ENCODE peak calls at places on chromosomes 3 and 15, in seven cellular contexts. P is esophagus squamous epithelium, H is GM12865, I is RWPE1, X is psoas muscle, Y is glutamatergic neuron, J is H9. C is an unnamed sample.

GRCh38 chr15:80584561-80584964 is 110.5 kb upstream of the ABHD17C start:
- DNase-seq in X (no peak), P (no peak), I (no peak), H (no peak), J (peak), Y (no peak), C (no peak)

GRCh38 chr15:68384451-68385239 is 47.3 kb downstream of the ITGA11 start:
- DNase-seq in J (peak), I (peak), P (no peak), H (no peak), X (peak), Y (no peak), C (no peak)

GRCh38 chr15:101024111-101024695 is 105.0 kb downstream of the LRRK1 start:
- DNase-seq in H (no peak), J (peak), I (no peak), P (no peak), Y (no peak), X (no peak), C (no peak)

GRCh38 chr3:168081171-168081771 is 14.5 kb downstream of the GOLIM4 start:
- DNase-seq in P (no peak), I (no peak), Y (no peak), H (no peak), J (no peak), X (no peak), C (no peak)

GRCh38 chr15:95277266-95277665 is 1045.9 kb downstream of the MCTP2 start:
- DNase-seq in J (no peak), I (no peak), H (no peak), Y (no peak), X (no peak), P (no peak), C (no peak)

GRCh38 chr15:69957175-69957574 is 140.5 kb downstream of the TLE3 start:
- DNase-seq in J (no peak), P (no peak), X (no peak), H (peak), I (no peak), Y (no peak), C (no peak)

GRCh38 chr3:58899159-58899952 is 150.5 kb downstream of the CFAP20DC start:
- DNase-seq in H (peak), J (peak), P (no peak), Y (no peak), X (peak), I (peak), C (peak)

GRCh38 chr15:43483306-43484128 is 9.4 kb downstream of the TP53BP1 start:
- DNase-seq in X (no peak), Y (no peak), P (no peak), I (no peak), H (peak), J (no peak), C (no peak)

GRCh38 chr3:138234401-138235179 is 47.5 kb downstream of the ARMC8 start:
- DNase-seq in H (peak), Y (no peak), P (no peak), X (no peak), I (no peak), J (no peak), C (no peak)

GRCh38 chr3:165892565-165892964 is 55.3 kb upstream of the BCHE start:
- DNase-seq in X (no peak), J (no peak), Y (no peak), P (no peak), I (no peak), H (no peak), C (no peak)

GRCh38 chr3:165895919-165896318 is 58.7 kb upstream of the BCHE start:
- DNase-seq in Y (peak), X (no peak), J (peak), I (no peak), P (no peak), H (peak), C (no peak)
- TF ChIP-seq CTCF in Y (peak), X (no peak), J (peak), I (no peak), P (no peak), H (peak), C (no peak)

DNA sequence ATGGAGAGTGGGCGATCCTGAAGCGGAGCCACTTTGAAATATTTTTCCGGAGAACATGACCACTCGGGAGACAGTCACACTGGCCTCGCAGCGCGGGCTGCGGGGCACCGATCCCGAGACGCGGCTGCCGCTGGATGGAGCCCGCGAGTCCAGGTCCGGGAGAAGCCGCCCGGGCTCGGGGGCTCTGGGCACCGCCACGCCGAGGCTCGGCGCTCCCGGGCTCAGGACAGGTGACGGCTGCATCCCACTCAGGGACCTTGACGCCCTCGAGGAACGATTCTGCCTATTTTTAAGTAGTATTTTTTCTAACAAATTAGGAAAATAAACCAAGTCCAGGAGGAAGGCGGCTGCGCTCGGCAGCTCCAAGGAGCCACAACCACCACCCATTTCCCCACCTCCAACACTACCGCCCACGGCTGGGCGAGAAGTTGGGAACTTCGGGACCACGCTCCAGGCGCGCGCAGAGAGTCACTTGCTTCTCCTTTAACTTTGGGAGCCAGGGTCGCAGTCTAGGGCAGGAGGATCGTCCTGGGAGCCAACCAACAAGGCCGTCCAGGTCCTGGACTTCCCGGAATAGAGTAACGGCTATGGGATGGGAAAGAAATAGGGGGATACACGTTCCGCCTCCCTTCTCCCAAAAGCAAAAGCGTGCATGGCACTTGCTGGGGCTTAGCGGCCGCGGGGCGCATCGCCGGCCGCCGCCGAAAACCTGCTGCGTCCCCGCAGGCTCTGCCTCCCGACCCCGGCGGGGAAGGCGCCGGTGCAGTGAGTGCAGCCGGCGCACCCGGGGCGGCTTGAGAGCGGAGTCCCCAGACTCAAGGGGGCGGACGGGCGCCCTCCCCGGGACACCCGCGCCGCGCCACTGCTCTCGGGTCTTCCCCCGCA is 897 bp downstream of the MEGF11 start:
- DNase-seq in Y (peak), I (peak), H (peak), J (peak), X (peak), P (no peak), C (peak)
- TF ChIP-seq CTCF in Y (peak), I (peak), H (peak), J (peak), X (peak), P (peak), C (peak)

DNA sequence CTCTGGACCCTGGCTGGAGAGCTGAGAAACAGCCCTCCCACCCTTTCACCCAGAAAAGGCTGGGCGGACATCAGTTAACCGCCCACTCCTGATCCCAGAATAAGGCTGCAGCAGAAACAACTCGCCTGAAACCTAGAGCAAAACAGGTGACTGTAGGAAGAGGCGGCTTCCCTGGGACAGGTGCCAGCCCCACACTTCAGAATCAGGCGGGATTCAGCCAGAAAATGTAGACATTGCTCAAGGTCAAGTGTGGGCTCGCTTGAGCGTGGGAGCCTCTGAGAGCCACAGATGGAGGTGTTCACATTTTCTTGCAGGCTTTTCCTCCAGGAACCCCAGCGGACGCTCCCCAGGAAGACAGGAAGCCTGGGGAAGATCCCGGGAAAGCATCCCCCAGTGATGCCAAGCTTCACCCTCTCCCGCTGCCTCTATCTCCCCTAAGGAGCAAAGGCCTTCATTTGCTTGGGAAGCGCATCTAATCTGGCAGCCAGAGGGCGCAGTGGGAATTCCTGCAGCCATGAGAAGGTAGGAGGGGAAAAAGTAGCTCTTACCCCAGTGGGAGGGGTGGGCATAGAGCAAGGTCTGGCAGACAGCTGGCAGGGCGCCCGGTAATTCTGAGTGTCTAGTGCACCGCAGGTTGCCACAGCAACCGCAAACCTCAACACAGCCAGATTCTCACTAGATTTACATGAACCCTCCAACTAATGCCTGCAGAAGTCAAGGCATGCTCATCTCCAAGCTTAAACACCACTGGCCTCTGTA is 77.7 kb downstream of the OCA2 start:
- DNase-seq in I (peak), X (no peak), J (peak), P (no peak), Y (no peak), H (peak), C (peak)
- TF ChIP-seq CTCF in I (peak), X (peak), J (peak), P (no peak), Y (peak), H (no peak), C (no peak)

DNA sequence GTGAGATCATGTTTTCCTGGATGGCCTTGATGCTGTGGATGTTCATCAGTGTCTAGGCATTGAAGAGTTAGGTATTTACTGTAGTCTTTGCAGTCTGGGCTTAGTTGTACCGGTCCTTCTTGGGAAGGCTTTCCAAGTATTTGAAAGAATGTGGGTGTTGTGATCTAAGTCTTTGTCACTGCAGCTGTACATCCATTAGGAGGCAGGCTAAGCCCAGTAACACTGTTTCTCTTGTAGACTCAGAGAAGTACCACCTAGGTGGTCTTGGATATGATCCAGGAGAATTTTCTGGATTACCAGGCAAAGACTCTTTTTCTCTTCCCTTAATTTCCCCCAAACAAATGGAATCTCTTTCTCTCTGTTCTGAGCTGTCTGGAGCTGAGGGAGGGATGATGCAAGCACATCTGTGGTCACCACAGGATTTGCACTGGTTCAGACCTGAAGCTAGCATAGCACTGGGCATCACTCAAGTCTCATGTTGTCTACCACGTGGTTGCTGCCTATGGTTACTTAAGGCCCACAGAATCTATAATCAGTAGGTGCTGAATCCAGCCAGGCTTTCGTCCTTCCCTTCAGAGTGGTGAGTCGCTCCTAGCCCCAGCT is 227.6 kb downstream of the NECTIN3 start:
- DNase-seq in I (no peak), P (no peak), X (no peak), H (no peak), J (no peak), Y (no peak), C (no peak)
- TF ChIP-seq CTCF in I (no peak), P (no peak), X (no peak), H (no peak), J (peak), Y (no peak), C (no peak)

DNA sequence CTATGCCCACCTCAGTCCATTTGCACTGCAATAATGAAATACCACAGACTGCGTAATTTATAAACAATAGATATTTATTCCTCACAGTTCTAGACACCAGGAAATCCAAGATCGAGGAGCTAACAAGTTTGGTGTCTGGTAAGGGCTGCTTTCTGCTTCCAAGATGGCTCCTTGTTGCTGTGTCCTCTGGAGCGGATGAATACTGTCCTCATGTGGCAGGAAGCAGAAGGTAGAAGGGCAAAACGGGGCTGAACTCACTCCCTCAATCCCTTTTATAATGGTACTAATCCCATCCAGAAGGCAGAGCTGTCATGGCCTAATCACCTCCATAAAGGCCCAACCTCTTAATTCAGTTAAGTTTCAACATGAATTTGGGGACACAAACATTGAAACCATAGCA is 75.3 kb downstream of the P2RY1 start:
- DNase-seq in J (no peak), Y (no peak), X (no peak), P (no peak), I (no peak), H (peak), C (no peak)
- TF ChIP-seq CTCF in J (peak), Y (no peak), X (no peak), P (no peak), I (no peak), H (peak), C (no peak)

DNA sequence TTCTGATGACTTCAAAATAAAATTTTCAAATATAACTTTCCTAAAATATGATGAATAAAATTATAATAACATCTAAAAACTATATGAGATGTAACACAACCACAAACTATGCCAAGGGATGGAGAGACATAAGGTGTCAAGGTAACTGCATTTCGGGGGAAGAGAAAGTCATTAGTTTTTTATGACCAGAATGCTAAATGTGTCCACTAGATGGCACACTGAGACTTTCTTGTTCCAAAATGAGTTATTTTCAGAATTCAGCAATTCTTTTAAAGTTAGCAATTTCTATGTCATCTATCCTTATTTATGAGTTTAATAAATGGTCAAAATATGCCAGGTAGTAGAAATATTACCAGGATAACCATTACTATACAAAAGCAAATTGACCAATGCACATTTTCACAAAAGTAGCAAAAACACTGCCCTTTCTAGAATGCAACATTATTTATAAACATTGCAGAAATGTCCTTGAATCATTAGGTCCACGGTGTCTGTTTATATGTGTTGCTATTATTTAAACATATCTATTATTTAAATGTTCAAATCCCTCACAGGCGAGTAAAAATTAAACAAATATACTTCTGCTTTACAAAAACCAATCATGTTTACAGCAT is 374.2 kb downstream of the PLCL2 start:
- DNase-seq in X (no peak), P (no peak), Y (no peak), J (no peak), I (peak), H (peak), C (peak)
- TF ChIP-seq CTCF in X (peak), P (peak), Y (peak), J (peak), I (peak), H (peak), C (peak)

DNA sequence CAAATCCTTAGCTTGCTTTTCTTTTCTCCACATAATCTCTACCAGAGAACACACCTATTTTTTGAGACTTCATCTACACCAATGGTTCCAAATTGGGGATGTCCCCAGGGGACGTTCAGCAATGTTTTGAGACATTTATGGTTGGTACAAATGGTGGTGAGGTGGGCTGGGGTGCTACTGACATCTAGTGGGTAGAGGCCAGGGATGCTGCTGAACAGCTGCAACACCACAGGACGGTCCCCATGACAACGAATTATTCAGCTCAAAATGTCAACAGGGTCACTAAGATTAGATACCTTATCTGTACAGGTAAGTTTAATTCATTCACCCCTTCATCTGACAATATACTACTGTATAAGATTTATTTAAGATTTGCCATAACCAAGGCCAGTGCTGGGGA is 14.4 kb downstream of the GK5 start:
- DNase-seq in J (peak), X (no peak), I (no peak), H (peak), P (no peak), Y (peak), C (no peak)
- TF ChIP-seq CTCF in J (peak), X (no peak), I (no peak), H (peak), P (no peak), Y (no peak), C (no peak)

DNA sequence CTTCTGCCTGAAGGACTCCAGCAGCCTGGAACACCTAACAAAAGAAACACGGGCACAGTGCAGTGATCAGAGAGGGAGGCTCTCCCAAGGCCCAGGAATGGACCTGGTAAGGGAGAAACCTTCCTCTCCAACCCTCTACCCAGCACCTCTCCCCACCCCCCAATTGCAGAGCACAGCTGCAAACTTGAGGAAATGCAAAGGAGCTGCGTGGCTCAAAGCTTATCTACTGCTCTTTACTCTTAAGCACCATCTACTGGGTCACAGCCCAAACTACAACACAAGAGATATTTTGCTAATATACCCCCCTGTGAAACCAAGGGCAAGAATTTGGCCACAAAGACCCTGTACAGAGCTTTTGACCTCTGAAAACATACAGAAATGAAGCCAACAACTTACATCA is 328.3 kb downstream of the OXSM start:
- DNase-seq in X (no peak), H (peak), I (no peak), J (peak), P (no peak), Y (no peak), C (peak)
- TF ChIP-seq CTCF in X (peak), H (peak), I (no peak), J (peak), P (no peak), Y (peak), C (no peak)

GRCh38 chr3:82329300-82329699 is 567.9 kb upstream of the GBE1 start:
- DNase-seq in Y (no peak), P (no peak), J (no peak), X (no peak), H (no peak), I (no peak), C (no peak)
- TF ChIP-seq CTCF in Y (peak), P (no peak), J (peak), X (peak), H (peak), I (peak), C (no peak)

GRCh38 chr3:50296721-50297383 is 2.4 kb downstream of the HYAL3 start:
- DNase-seq in X (no peak), H (peak), Y (no peak), P (no peak), J (no peak), I (no peak), C (no peak)

GRCh38 chr3:50298836-50299637 is at the start of the genes HYAL3 and NAA80:
- DNase-seq in Y (peak), I (peak), P (peak), H (peak), X (peak), J (peak), C (peak)

GRCh38 chr3:50299638-50299928 is 378 bp upstream of the HYAL3 start:
- DNase-seq in I (no peak), X (no peak), P (no peak), Y (no peak), J (no peak), H (no peak), C (no peak)

GRCh38 chr3:50297384-50297775 is 1.8 kb downstream of the HYAL3 start:
- DNase-seq in H (peak), X (no peak), J (no peak), I (no peak), P (no peak), Y (no peak), C (no peak)

DNA sequence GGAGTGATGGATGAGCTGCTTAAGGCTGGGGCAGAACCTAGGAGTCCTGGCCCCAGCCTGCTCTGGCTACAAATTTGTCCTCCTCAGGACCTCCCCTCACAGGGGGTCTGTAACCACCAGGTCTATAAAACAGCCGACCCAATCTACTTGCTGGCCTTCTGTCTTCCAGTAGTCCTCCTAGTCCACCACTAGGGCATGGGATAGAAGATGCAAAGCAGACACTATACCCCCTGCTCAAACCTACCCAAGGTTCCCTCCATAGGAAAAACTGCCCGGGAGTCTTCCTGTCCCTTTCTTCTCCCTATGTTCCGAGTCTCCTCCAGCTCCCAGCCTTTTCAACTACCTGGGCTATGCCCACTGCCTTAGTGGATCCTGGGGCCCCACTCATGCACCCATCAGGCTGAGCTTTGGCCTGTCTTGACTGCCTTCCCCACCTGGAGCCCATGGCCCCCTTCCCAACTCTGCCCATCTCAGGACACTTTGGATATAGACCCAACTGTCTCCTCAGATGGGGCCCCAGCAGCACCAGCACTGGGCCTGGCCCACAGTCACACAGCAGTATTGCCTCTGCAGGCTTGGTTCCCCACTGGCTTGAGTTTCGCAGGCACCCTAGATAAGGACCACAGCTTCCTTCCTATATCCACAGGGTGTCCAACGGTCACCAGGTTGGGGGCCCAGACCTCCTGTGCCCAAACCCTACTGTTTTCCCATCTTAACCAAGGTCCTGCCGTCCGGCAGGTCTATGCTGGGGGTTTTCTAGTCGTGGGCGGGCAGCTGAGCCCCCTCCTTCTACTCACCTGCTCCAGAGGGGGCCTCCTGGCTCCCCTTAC is 1.1 kb downstream of the HYAL3 start:
- DNase-seq in P (no peak), J (no peak), Y (no peak), X (no peak), H (peak), I (no peak), C (no peak)
- TF ChIP-seq CTCF in P (no peak), J (peak), Y (no peak), X (no peak), H (no peak), I (no peak), C (no peak)

C was measured in GM20000.